ENCODE peak calls at places on chromosomes 1 and 21, in ten cellular contexts. P is SK-N-SH; D is PC-9; V is Panc1; Q is islet precursor cell; H is stimulated activated CD8-positive, alpha-beta memory T cell treated with anti-CD3 and anti-CD28 coated beads, Interleukin-4, amount 100 ng/mL, for 4 hours; O is DMS153; T is OCI-LY7; J is cardiac muscle cell; G is effector CD8-positive, alpha-beta T cell. U is an unnamed sample.

GRCh38 chr21:26952274-26953066 is 14.4 kb downstream of the ADAMTS5 start:
- DNase-seq in P (no peak), D (no peak), V (no peak), Q (no peak), H (no peak), O (no peak), T (no peak), J (no peak), G (no peak), U (no peak)

GRCh38 chr1:103180660-103181059 is 72.3 kb upstream of the COL11A1 start:
- DNase-seq in P (no peak), D (no peak), V (peak; percentile 22), Q (no peak), H (no peak), O (no peak), T (no peak), J (no peak), G (no peak), U (no peak)

GRCh38 chr1:111516008-111516535 is 12.6 kb upstream of the ADORA3 start:
- DNase-seq in P (no peak), D (no peak), V (no peak), Q (peak; percentile 53), H (no peak), O (peak; percentile 10), T (peak; percentile 55), J (no peak), G (peak; percentile 9), U (no peak)

GRCh38 chr1:76292418-76293184 is 218.1 kb downstream of the ST6GALNAC3 start:
- DNase-seq in P (no peak), D (no peak), V (no peak), Q (no peak), H (no peak), O (no peak), T (peak; percentile 37), J (no peak), G (no peak), U (no peak)

GRCh38 chr1:56908619-56909340 is 54.2 kb downstream of the C8A start:
- DNase-seq in P (no peak), D (no peak), V (no peak), Q (no peak), H (no peak), O (no peak), T (no peak), J (no peak), G (no peak), U (no peak)

GRCh38 chr21:35933466-35933865 is 126.9 kb downstream of the SETD4 start:
- DNase-seq in P (no peak), D (peak; percentile 26), V (no peak), Q (peak; percentile 71), H (no peak), O (no peak), T (peak; percentile 4), J (no peak), G (no peak), U (no peak)

GRCh38 chr1:41799723-41800122 is 119.0 kb downstream of the HIVEP3 start:
- DNase-seq in P (no peak), D (no peak), V (no peak), Q (no peak), H (no peak), O (no peak), T (no peak), J (no peak), G (no peak), U (no peak)

GRCh38 chr1:5661196-5662130 is 330.8 kb downstream of the NPHP4 start:
- DNase-seq in P (no peak), D (no peak), V (no peak), Q (no peak), H (no peak), O (no peak), T (no peak), J (no peak), G (no peak), U (no peak)

GRCh38 chr1:15343099-15343498 is 66.6 kb upstream of the EFHD2 start:
- DNase-seq in P (no peak), D (no peak), V (no peak), Q (no peak), H (no peak), O (no peak), T (no peak), J (no peak), G (no peak), U (no peak)

GRCh38 chr1:41382531-41383090 is 21.4 kb downstream of the FOXO6 start:
- DNase-seq in P (peak; percentile 77), D (peak; percentile 82), V (no peak), Q (peak; percentile 75), H (no peak), O (no peak), T (no peak), J (no peak), G (no peak), U (no peak)

U was measured in RWPE2.